ENCODE peak calls at places on chromosomes 2 and 18, in nine cellular contexts. One of them, this sample, is unnamed.

GRCh38 chr2:64699712-64700111 is 46.0 kb upstream of the SERTAD2 start:
- DNase-seq in WTC11: peak
- DNase-seq in GM12865: peak
- DNase-seq in NCI-H2171 treated with DMSO at 0.1 percent for 48 hours: no peak
- DNase-seq in mesothelial cell of epicardium: no peak
- DNase-seq in astrocyte of the cerebellum: no peak
- DNase-seq in HTR-8/SVneo: no peak
- DNase-seq in T-helper 9 cell: no peak
- DNase-seq in mesendoderm: peak
- DNase-seq in this sample: peak

GRCh38 chr2:168515502-168515901 is 59.4 kb downstream of the CERS6 start:
- DNase-seq in astrocyte of the cerebellum: peak
- DNase-seq in mesendoderm: no peak
- DNase-seq in WTC11: no peak
- DNase-seq in GM12865: no peak
- DNase-seq in NCI-H2171 treated with DMSO at 0.1 percent for 48 hours: no peak
- DNase-seq in mesothelial cell of epicardium: no peak
- DNase-seq in T-helper 9 cell: no peak
- DNase-seq in HTR-8/SVneo: no peak
- DNase-seq in this sample: no peak

GRCh38 chr2:160033732-160034392 is 28.6 kb downstream of the PLA2R1 start:
- DNase-seq in mesendoderm: no peak
- DNase-seq in GM12865: peak
- DNase-seq in mesothelial cell of epicardium: no peak
- DNase-seq in WTC11: no peak
- DNase-seq in HTR-8/SVneo: no peak
- DNase-seq in NCI-H2171 treated with DMSO at 0.1 percent for 48 hours: no peak
- DNase-seq in astrocyte of the cerebellum: peak
- DNase-seq in T-helper 9 cell: no peak
- DNase-seq in this sample: no peak

GRCh38 chr2:130911996-130912395 is 75.3 kb downstream of the ARHGEF4 start:
- DNase-seq in NCI-H2171 treated with DMSO at 0.1 percent for 48 hours: no peak
- DNase-seq in GM12865: no peak
- DNase-seq in astrocyte of the cerebellum: no peak
- DNase-seq in mesothelial cell of epicardium: no peak
- DNase-seq in T-helper 9 cell: no peak
- DNase-seq in mesendoderm: no peak
- DNase-seq in WTC11: no peak
- DNase-seq in HTR-8/SVneo: no peak
- DNase-seq in this sample: no peak

GRCh38 chr2:167750675-167751074 is 496.7 kb downstream of the STK39 start:
- DNase-seq in mesendoderm: no peak
- DNase-seq in GM12865: no peak
- DNase-seq in astrocyte of the cerebellum: no peak
- DNase-seq in HTR-8/SVneo: no peak
- DNase-seq in WTC11: no peak
- DNase-seq in T-helper 9 cell: no peak
- DNase-seq in NCI-H2171 treated with DMSO at 0.1 percent for 48 hours: peak
- DNase-seq in mesothelial cell of epicardium: no peak
- DNase-seq in this sample: no peak

GRCh38 chr2:164570475-164570874 is 50.8 kb downstream of the GRB14 start:
- DNase-seq in mesendoderm: no peak
- DNase-seq in GM12865: no peak
- DNase-seq in NCI-H2171 treated with DMSO at 0.1 percent for 48 hours: no peak
- DNase-seq in HTR-8/SVneo: no peak
- DNase-seq in T-helper 9 cell: no peak
- DNase-seq in astrocyte of the cerebellum: no peak
- DNase-seq in WTC11: no peak
- DNase-seq in mesothelial cell of epicardium: no peak
- DNase-seq in this sample: no peak

GRCh38 chr2:204551464-204551863 is 6.2 kb downstream of the PARD3B start:
- DNase-seq in HTR-8/SVneo: no peak
- DNase-seq in mesendoderm: no peak
- DNase-seq in astrocyte of the cerebellum: no peak
- DNase-seq in GM12865: no peak
- DNase-seq in mesothelial cell of epicardium: no peak
- DNase-seq in T-helper 9 cell: no peak
- DNase-seq in NCI-H2171 treated with DMSO at 0.1 percent for 48 hours: no peak
- DNase-seq in WTC11: no peak
- DNase-seq in this sample: no peak

GRCh38 chr2:2321250-2321545 is 9.9 kb downstream of the MYT1L start:
- DNase-seq in GM12865: no peak
- DNase-seq in HTR-8/SVneo: no peak
- DNase-seq in NCI-H2171 treated with DMSO at 0.1 percent for 48 hours: no peak
- DNase-seq in astrocyte of the cerebellum: no peak
- DNase-seq in mesendoderm: no peak
- DNase-seq in T-helper 9 cell: no peak
- DNase-seq in mesothelial cell of epicardium: no peak
- DNase-seq in WTC11: no peak
- DNase-seq in this sample: no peak

GRCh38 chr2:45867800-45868199 is 216.3 kb downstream of the PRKCE start:
- DNase-seq in mesendoderm: no peak
- DNase-seq in NCI-H2171 treated with DMSO at 0.1 percent for 48 hours: no peak
- DNase-seq in astrocyte of the cerebellum: no peak
- DNase-seq in HTR-8/SVneo: no peak
- DNase-seq in GM12865: peak
- DNase-seq in mesothelial cell of epicardium: no peak
- DNase-seq in T-helper 9 cell: no peak
- DNase-seq in WTC11: no peak
- DNase-seq in this sample: no peak

GRCh38 chr2:148201075-148202004 is 180.4 kb downstream of the MBD5 start:
- DNase-seq in HTR-8/SVneo: peak
- DNase-seq in T-helper 9 cell: peak
- DNase-seq in GM12865: peak
- DNase-seq in mesendoderm: peak
- DNase-seq in mesothelial cell of epicardium: no peak
- DNase-seq in NCI-H2171 treated with DMSO at 0.1 percent for 48 hours: peak
- DNase-seq in astrocyte of the cerebellum: no peak
- DNase-seq in WTC11: peak
- DNase-seq in this sample: peak

GRCh38 chr2:193428336-193428818 is 1233.6 kb upstream of the TMEFF2 start:
- DNase-seq in HTR-8/SVneo: no peak
- DNase-seq in astrocyte of the cerebellum: no peak
- DNase-seq in WTC11: no peak
- DNase-seq in T-helper 9 cell: no peak
- DNase-seq in mesothelial cell of epicardium: no peak
- DNase-seq in GM12865: no peak
- DNase-seq in mesendoderm: peak
- DNase-seq in NCI-H2171 treated with DMSO at 0.1 percent for 48 hours: peak
- DNase-seq in this sample: no peak

GRCh38 chr18:23220355-23220754 is 85.1 kb downstream of the CABLES1 start:
- DNase-seq in HTR-8/SVneo: no peak
- DNase-seq in mesendoderm: no peak
- DNase-seq in astrocyte of the cerebellum: no peak
- DNase-seq in GM12865: no peak
- DNase-seq in mesothelial cell of epicardium: no peak
- DNase-seq in NCI-H2171 treated with DMSO at 0.1 percent for 48 hours: peak
- DNase-seq in WTC11: no peak
- DNase-seq in T-helper 9 cell: no peak
- DNase-seq in this sample: no peak

GRCh38 chr2:156672569-156673270 is 236.5 kb downstream of the GPD2 start:
- DNase-seq in WTC11: no peak
- DNase-seq in mesothelial cell of epicardium: no peak
- DNase-seq in astrocyte of the cerebellum: no peak
- DNase-seq in HTR-8/SVneo: no peak
- DNase-seq in NCI-H2171 treated with DMSO at 0.1 percent for 48 hours: no peak
- DNase-seq in GM12865: no peak
- DNase-seq in mesendoderm: no peak
- DNase-seq in T-helper 9 cell: no peak
- DNase-seq in this sample: no peak

GRCh38 chr18:10851824-10852225 is 297.5 kb downstream of the PIEZO2 start:
- DNase-seq in astrocyte of the cerebellum: peak
- DNase-seq in T-helper 9 cell: no peak
- DNase-seq in HTR-8/SVneo: peak
- DNase-seq in mesothelial cell of epicardium: no peak
- DNase-seq in mesendoderm: peak
- DNase-seq in NCI-H2171 treated with DMSO at 0.1 percent for 48 hours: peak
- DNase-seq in WTC11: no peak
- DNase-seq in GM12865: peak
- DNase-seq in this sample: peak

GRCh38 chr18:62986490-62986889 is 271.1 kb downstream of the PHLPP1 start:
- DNase-seq in GM12865: no peak
- DNase-seq in WTC11: no peak
- DNase-seq in mesendoderm: no peak
- DNase-seq in astrocyte of the cerebellum: no peak
- DNase-seq in NCI-H2171 treated with DMSO at 0.1 percent for 48 hours: no peak
- DNase-seq in mesothelial cell of epicardium: no peak
- DNase-seq in T-helper 9 cell: no peak
- DNase-seq in HTR-8/SVneo: no peak
- DNase-seq in this sample: no peak

GRCh38 chr2:51031004-51031791 is 734 bp downstream of the NRXN1 start:
- DNase-seq in WTC11: no peak
- DNase-seq in astrocyte of the cerebellum: no peak
- DNase-seq in HTR-8/SVneo: no peak
- DNase-seq in GM12865: no peak
- DNase-seq in mesendoderm: no peak
- DNase-seq in mesothelial cell of epicardium: no peak
- DNase-seq in T-helper 9 cell: no peak
- DNase-seq in NCI-H2171 treated with DMSO at 0.1 percent for 48 hours: peak
- DNase-seq in this sample: no peak

GRCh38 chr2:72916743-72917137 is 579 bp upstream of the EMX1 start:
- DNase-seq in mesendoderm: no peak
- DNase-seq in T-helper 9 cell: no peak
- DNase-seq in mesothelial cell of epicardium: no peak
- DNase-seq in HTR-8/SVneo: no peak
- DNase-seq in astrocyte of the cerebellum: no peak
- DNase-seq in WTC11: peak
- DNase-seq in GM12865: no peak
- DNase-seq in NCI-H2171 treated with DMSO at 0.1 percent for 48 hours: no peak
- DNase-seq in this sample: no peak

GRCh38 chr2:102009557-102009956 is 17.8 kb downstream of the IL1R2 start:
- DNase-seq in GM12865: no peak
- DNase-seq in astrocyte of the cerebellum: no peak
- DNase-seq in T-helper 9 cell: no peak
- DNase-seq in mesothelial cell of epicardium: no peak
- DNase-seq in mesendoderm: no peak
- DNase-seq in HTR-8/SVneo: no peak
- DNase-seq in WTC11: no peak
- DNase-seq in NCI-H2171 treated with DMSO at 0.1 percent for 48 hours: no peak
- DNase-seq in this sample: no peak

GRCh38 chr2:10260130-10260529 is 42.6 kb upstream of the HPCAL1 start:
- DNase-seq in mesothelial cell of epicardium: no peak
- DNase-seq in NCI-H2171 treated with DMSO at 0.1 percent for 48 hours: no peak
- DNase-seq in WTC11: no peak
- DNase-seq in HTR-8/SVneo: no peak
- DNase-seq in T-helper 9 cell: no peak
- DNase-seq in mesendoderm: no peak
- DNase-seq in GM12865: no peak
- DNase-seq in astrocyte of the cerebellum: no peak
- DNase-seq in this sample: no peak

This sample was measured in GM06990.